ENCODE peak calls at places on chromosomes 12 and 14, in six cellular contexts. A is lower lobe of right lung, B is bronchial epithelial cell, K is cardiac muscle cell, Y is dorsolateral prefrontal cortex, S is heart left ventricle. V is an unnamed sample.
A peak's percentile ranks its signal among the peaks of the same experiment; 100 is the strongest.

GRCh38 chr12:39959467-39959866 is 146.4 kb downstream of the SLC2A13 start:
- DNase-seq in A (no peak), B (no peak), K (no peak), Y (no peak), S (no peak), V (no peak)

GRCh38 chr12:30874455-30875313 is 51.9 kb upstream of the TSPAN11 start:
- DNase-seq in A (no peak), B (no peak), K (no peak), Y (no peak), S (no peak), V (no peak)

GRCh38 chr12:10285919-10286318 is 21.8 kb upstream of the KLRD1 start:
- DNase-seq in A (no peak), B (no peak), K (no peak), Y (no peak), S (no peak), V (peak; percentile 11)

GRCh38 chr14:71311061-71311460 is 403.8 kb downstream of the PCNX1 start:
- DNase-seq in A (no peak), B (no peak), K (no peak), Y (no peak), S (no peak), V (no peak)

GRCh38 chr14:54169254-54169924 is 212.8 kb upstream of the BMP4 start:
- DNase-seq in A (no peak), B (peak; percentile 78), K (no peak), Y (no peak), S (no peak), V (no peak)

GRCh38 chr14:70873627-70874026 is 33.6 kb upstream of the PCNX1 start:
- DNase-seq in A (no peak), B (no peak), K (no peak), Y (no peak), S (no peak), V (no peak)

GRCh38 chr14:101202627-101203404 is 299.3 kb upstream of the RTL1 start:
- DNase-seq in A (peak; percentile 41), B (no peak), K (no peak), Y (no peak), S (no peak), V (no peak)

GRCh38 chr12:50647479-50647878 is 116.4 kb upstream of the ATF1 start:
- DNase-seq in A (no peak), B (peak; percentile 80), K (peak; percentile 21), Y (no peak), S (no peak), V (no peak)

GRCh38 chr14:76143642-76144041 is 8.1 kb upstream of the GPATCH2L start:
- DNase-seq in A (no peak), B (no peak), K (no peak), Y (no peak), S (no peak), V (no peak)

GRCh38 chr12:109016978-109017377 is 3.9 kb downstream of the SVOP start:
- DNase-seq in A (no peak), B (no peak), K (no peak), Y (no peak), S (no peak), V (no peak)

GRCh38 chr12:3102721-3103410 is 25.7 kb downstream of the TSPAN9 start:
- DNase-seq in A (no peak), B (no peak), K (no peak), Y (no peak), S (no peak), V (no peak)

GRCh38 chr12:84397846-84398245 is 514.8 kb downstream of the SLC6A15 start:
- DNase-seq in A (no peak), B (no peak), K (no peak), Y (no peak), S (no peak), V (no peak)

GRCh38 chr14:22484638-22485037 is 104.4 kb downstream of the DAD1 start:
- DNase-seq in A (no peak), B (no peak), K (peak; percentile 91), Y (no peak), S (peak; percentile 40), V (no peak)

GRCh38 chr12:24499151-24500146 is 449.5 kb downstream of the BCAT1 start:
- DNase-seq in A (no peak), B (peak; percentile 44), K (peak; percentile 67), Y (no peak), S (no peak), V (no peak)

GRCh38 chr12:4272014-4272975 is 1.3 kb upstream of the CCND2 start:
- DNase-seq in A (peak; percentile 83), B (peak; percentile 80), K (peak; percentile 46), Y (no peak), S (peak; percentile 87), V (peak; percentile 87)
- H3K27me3 ChIP-seq in A (peaks cover 57% of the 10 kb centered on the region), B (peaks cover 23% of the 10 kb centered on the region), K (peaks cover 25% of the 10 kb centered on the region), Y (peaks cover 18% of the 10 kb centered on the region), S (no peaks in the 10 kb centered on the region), V (no peaks in the 10 kb centered on the region)

DNA sequence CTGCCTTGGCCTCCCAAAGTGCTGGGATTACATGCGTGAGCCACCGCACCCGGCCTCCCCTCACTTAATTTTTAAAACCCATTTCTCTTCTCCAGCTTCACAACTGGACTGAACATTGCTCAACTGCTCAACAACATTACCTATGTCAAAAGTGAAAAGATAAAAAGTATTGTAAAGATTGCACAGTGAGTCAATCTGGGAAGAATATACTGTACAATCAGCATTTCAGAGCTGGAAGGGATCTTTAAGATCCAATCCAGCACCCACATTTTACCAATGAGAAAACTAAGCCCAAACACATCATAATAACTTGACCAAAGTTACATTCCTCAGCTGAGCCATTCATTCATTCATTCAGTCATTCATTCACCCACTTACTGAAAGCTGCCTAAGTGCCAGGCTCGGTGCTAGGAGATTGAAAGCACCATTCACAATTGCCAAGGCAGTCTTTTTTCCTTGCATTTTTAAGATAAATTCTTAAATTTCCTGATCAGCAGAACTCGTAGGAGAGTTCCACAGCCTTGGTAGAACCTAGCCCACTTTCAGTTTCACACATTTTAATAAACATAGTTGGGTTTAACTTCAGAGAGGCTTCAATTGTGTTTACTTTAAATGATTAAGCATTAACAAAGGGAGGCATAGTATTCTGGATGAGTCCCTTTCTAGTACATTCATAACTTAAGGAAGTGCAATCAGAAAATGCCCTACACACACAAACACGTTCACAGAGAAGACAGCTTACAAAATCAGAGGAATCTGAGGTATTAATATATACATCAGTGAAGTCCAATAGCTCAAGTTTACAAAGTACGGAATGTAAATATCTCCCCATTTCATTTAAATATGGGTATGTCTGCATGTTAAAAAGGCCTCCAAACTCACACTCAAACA is 3.0 kb downstream of the GALNT4 start:
- DNase-seq in A (no peak), B (peak; percentile 53), K (no peak), Y (no peak), S (no peak), V (no peak)
- H3K27me3 ChIP-seq in A (no peaks in the 10 kb centered on the region), B (no peaks in the 10 kb centered on the region), K (no peaks in the 10 kb centered on the region), Y (no peaks in the 10 kb centered on the region), S (no peaks in the 10 kb centered on the region), V (no peaks in the 10 kb centered on the region)

GRCh38 chr12:54037360-54038259 is 4.8 kb downstream of the HOXC5 start:
- DNase-seq in A (no peak), B (no peak), K (no peak), Y (no peak), S (no peak), V (no peak)

GRCh38 chr12:54033980-54034783 is 1.3 kb downstream of the HOXC5 start:
- DNase-seq in A (no peak), B (no peak), K (no peak), Y (no peak), S (no peak), V (no peak)

GRCh38 chr12:54036620-54037359 is 3.9 kb downstream of the HOXC5 start:
- DNase-seq in A (no peak), B (peak; percentile 15), K (no peak), Y (no peak), S (no peak), V (no peak)

GRCh38 chr12:54034784-54035310 is 2.0 kb downstream of the HOXC5 start:
- DNase-seq in A (no peak), B (no peak), K (no peak), Y (no peak), S (no peak), V (no peak)

GRCh38 chr12:54035561-54036377 is 2.9 kb downstream of the HOXC5 start:
- DNase-seq in A (no peak), B (no peak), K (no peak), Y (no peak), S (no peak), V (no peak)
- H3K27me3 ChIP-seq in A (peaks cover 92% of the 10 kb centered on the region), B (peaks cover 68% of the 10 kb centered on the region), K (peaks cover 100% of the 10 kb centered on the region), Y (peaks cover 97% of the 10 kb centered on the region), S (peaks cover 86% of the 10 kb centered on the region), V (peaks cover 2% of the 10 kb centered on the region)

DNA sequence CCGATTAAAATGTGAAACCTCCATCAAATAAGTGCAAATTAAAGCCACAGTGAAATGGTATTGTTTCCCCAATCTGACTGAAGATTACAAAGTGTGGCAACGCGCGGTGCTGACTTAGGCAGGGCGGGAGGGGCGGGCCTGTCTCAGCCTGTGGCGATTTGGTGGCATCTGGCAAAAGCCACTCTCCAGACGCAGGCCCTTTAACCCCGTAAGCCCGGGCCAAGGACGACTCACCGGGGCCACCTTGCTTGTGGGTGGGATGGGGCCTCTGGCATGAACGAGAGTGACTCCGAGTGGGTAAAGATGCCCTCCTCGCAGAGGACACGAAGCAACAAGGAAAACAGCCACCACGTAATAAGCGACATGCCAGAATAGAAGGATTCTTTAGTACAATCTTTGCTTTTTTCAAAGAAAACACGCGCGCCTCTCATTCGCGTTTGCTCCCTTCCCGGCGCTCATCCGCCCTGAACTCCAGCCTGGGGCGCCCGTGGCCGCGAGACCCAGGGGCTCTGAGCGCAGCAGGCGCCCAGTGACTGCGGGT is 809 bp downstream of the DEGS2 start:
- DNase-seq in A (no peak), B (no peak), K (no peak), Y (no peak), S (no peak), V (no peak)
- H3K27me3 ChIP-seq in A (peaks cover 33% of the 10 kb centered on the region), B (peaks cover 5% of the 10 kb centered on the region), K (peaks cover 78% of the 10 kb centered on the region), Y (no peaks in the 10 kb centered on the region), S (peaks cover 23% of the 10 kb centered on the region), V (peaks cover 5% of the 10 kb centered on the region)

DNA sequence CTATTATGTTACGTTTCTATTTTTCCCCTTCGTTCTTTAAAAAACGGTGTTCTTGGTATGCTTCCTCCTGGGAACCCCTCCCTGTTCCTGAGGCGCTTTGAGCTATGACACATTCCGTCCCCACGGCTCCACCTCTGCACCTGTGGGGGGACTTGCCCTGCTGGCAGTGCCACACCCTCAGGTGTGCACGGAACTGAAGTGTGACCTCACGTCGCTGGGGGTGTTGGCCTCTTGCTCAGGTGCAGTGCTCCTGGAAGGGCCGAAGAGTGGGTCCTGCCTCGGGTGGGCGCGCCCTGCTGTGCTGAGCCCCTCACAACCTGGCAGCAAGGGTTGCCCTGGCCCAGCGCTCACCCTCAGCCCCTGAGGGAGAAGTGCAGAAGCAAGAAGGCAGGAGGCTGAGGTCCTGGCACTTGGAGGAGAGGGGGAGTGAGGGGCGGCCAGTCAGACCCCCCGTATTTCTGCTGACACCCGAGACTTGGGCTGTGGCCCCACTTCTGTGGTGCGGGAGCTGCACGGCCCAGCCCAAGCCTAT is 4.9 kb downstream of the AMN start:
- DNase-seq in A (peak; percentile 86), B (peak; percentile 72), K (no peak), Y (no peak), S (no peak), V (peak; percentile 7)
- H3K27me3 ChIP-seq in A (peaks cover 70% of the 10 kb centered on the region), B (peaks cover 30% of the 10 kb centered on the region), K (peaks cover 88% of the 10 kb centered on the region), Y (peaks cover 72% of the 10 kb centered on the region), S (peaks cover 43% of the 10 kb centered on the region), V (peaks cover 1% of the 10 kb centered on the region)

GRCh38 chr12:209246-209645 is 4.7 kb downstream of the SLC6A12 start:
- DNase-seq in A (no peak), B (no peak), K (no peak), Y (no peak), S (no peak), V (no peak)
- H3K27me3 ChIP-seq in A (peaks cover 24% of the 10 kb centered on the region), B (peaks cover 13% of the 10 kb centered on the region), K (peaks cover 16% of the 10 kb centered on the region), Y (no peaks in the 10 kb centered on the region), S (no peaks in the 10 kb centered on the region), V (peaks cover 2% of the 10 kb centered on the region)

GRCh38 chr12:64860446-64860998 is 36.1 kb downstream of the TBC1D30 start:
- DNase-seq in A (no peak), B (no peak), K (no peak), Y (no peak), S (no peak), V (no peak)
- H3K27me3 ChIP-seq in A (no peaks in the 10 kb centered on the region), B (peaks cover 2% of the 10 kb centered on the region), K (peaks cover 6% of the 10 kb centered on the region), Y (no peaks in the 10 kb centered on the region), S (no peaks in the 10 kb centered on the region), V (no peaks in the 10 kb centered on the region)

V was measured in GM06990.